ENCODE peak calls at places on chromosomes 4 and X, in seven cellular contexts. H is HepG2; I is left lung; L is CD4-positive, CD25-positive, alpha-beta regulatory T cell; F is Panc1; K is pancreas; W is right cardiac atrium. R is an unnamed sample.

GRCh38 chrX:120739300-120739699 is 109.4 kb upstream of the C1GALT1C1 start:
- ATAC-seq in H (no peak), I (no peak), L (no peak), F (no peak), K (no peak), W (no peak), R (no peak)

GRCh38 chr4:2354127-2354526 is 64.3 kb downstream of the ZFYVE28 start:
- ATAC-seq in H (peak), I (peak), L (peak), F (no peak), K (no peak), W (peak), R (no peak)

GRCh38 chr4:131974730-131975129 is 1174.4 kb upstream of the PCDH10 start:
- ATAC-seq in H (no peak), I (no peak), L (no peak), F (no peak), K (no peak), W (no peak), R (no peak)

GRCh38 chrX:2374086-2374485 is 126.7 kb downstream of the DHRSX start:
- ATAC-seq in H (no peak), I (no peak), L (no peak), F (no peak), K (no peak), W (no peak), R (no peak)

GRCh38 chrX:139078342-139078741 is 366.8 kb upstream of the FGF13 start:
- ATAC-seq in H (no peak), I (no peak), L (no peak), F (no peak), K (no peak), W (no peak), R (no peak)

GRCh38 chrX:44224760-44225159 is 118.7 kb downstream of the EFHC2 start:
- ATAC-seq in H (no peak), I (no peak), L (no peak), F (no peak), K (peak), W (no peak), R (no peak)

GRCh38 chr4:75660491-75660890 is 12.7 kb downstream of the G3BP2 start:
- ATAC-seq in H (no peak), I (no peak), L (no peak), F (no peak), K (no peak), W (no peak), R (no peak)

GRCh38 chr4:121165206-121165605 is 1.1 kb upstream of the TNIP3 start:
- ATAC-seq in H (no peak), I (peak), L (no peak), F (no peak), K (no peak), W (no peak), R (no peak)

GRCh38 chr4:142557220-142557801 is 288.8 kb downstream of the INPP4B start:
- ATAC-seq in H (no peak), I (no peak), L (peak), F (no peak), K (peak), W (no peak), R (no peak)

GRCh38 chr4:19776021-19776459 is 475.7 kb upstream of the SLIT2 start:
- ATAC-seq in H (no peak), I (peak), L (no peak), F (peak), K (no peak), W (peak), R (no peak)

GRCh38 chrX:136708348-136708747 is 60.4 kb downstream of the CD40LG start:
- ATAC-seq in H (peak), I (peak), L (peak), F (peak), K (peak), W (no peak), R (no peak)

GRCh38 chr4:25827373-25827772 is 35.4 kb downstream of the SEL1L3 start:
- ATAC-seq in H (no peak), I (no peak), L (no peak), F (no peak), K (peak), W (peak), R (no peak)

GRCh38 chr4:154618708-154619315 is 6.4 kb upstream of the FGG start:
- ATAC-seq in H (peak), I (peak), L (no peak), F (peak), K (peak), W (no peak), R (no peak)

DNA sequence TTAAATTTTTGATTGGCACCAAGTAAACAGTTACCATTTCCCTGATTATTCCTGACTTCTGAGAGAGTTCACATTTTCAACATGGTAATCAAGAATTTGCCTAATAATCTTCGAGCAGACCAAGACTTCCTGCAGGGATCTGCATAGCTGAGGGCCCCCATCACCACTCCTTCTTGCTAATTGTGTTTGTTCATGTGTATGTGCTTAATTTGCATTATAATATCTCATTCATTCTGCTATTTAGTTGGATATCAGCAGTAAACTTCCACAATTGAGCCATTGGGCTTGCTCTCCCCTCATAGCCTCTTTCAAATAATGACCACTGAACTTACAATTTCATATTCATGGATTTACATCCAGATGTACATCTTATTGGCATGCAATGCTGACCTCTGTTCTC is 292.5 kb downstream of the SPATA18 start:
- ATAC-seq in H (no peak), I (no peak), L (no peak), F (no peak), K (no peak), W (no peak), R (no peak)
- H3K4me3 ChIP-seq in H (no peak), I (no peak), L (no peak), F (no peak), K (no peak), W (no peak), R (no peak)

GRCh38 chr4:10101559-10102192 is 14.9 kb downstream of the WDR1 start:
- ATAC-seq in H (no peak), I (no peak), L (no peak), F (no peak), K (no peak), W (no peak), R (peak)

GRCh38 chr4:10100734-10101216 is 15.8 kb downstream of the WDR1 start:
- ATAC-seq in H (peak), I (peak), L (no peak), F (no peak), K (no peak), W (peak), R (peak)

GRCh38 chr4:10097906-10098769 is 18.5 kb downstream of the WDR1 start:
- ATAC-seq in H (no peak), I (no peak), L (no peak), F (no peak), K (no peak), W (no peak), R (no peak)

GRCh38 chr4:10098770-10099139 is 17.8 kb downstream of the WDR1 start:
- ATAC-seq in H (no peak), I (no peak), L (no peak), F (no peak), K (no peak), W (no peak), R (no peak)

DNA sequence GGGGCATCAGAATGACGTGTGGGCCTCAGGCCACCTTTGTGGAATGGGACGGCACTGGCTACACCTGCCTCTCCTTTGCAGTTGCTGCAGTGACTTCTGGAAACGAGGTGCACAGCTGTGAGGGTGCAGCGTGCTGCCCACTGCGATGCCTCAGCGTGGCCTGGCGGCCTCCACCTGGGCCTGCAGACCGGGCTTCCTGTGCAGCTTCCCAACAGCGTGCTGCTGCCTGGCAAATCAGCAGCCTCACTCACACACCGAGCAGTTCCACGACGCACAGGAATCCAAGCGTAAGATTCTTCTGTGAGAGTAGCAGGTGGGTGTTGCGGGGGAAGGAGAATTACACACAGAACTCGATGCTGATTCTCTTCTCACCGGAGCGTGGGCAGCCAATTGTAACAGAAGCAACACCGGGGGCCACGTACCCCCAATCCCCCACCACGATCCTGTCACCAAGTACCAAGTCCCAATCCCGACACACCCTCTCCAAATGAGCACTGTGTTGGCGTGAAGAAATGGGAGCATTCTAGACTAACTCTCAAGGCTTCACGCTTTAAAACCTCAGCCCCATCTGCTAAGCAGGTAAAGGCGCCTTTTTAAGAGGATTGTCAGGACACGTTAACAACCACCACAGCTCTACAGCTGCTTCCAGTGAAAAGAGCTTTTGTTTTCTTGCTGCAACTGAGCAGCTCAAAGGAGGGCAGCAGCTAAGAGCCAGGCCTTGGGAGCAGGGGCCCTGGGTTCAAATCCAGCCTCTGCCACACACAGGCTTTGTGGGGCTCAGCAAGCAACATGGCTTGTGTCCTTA is 16.9 kb downstream of the WDR1 start:
- ATAC-seq in H (no peak), I (no peak), L (peak), F (no peak), K (no peak), W (no peak), R (no peak)
- H3K4me3 ChIP-seq in H (no peak), I (no peak), L (peak), F (no peak), K (no peak), W (no peak), R (no peak)

DNA sequence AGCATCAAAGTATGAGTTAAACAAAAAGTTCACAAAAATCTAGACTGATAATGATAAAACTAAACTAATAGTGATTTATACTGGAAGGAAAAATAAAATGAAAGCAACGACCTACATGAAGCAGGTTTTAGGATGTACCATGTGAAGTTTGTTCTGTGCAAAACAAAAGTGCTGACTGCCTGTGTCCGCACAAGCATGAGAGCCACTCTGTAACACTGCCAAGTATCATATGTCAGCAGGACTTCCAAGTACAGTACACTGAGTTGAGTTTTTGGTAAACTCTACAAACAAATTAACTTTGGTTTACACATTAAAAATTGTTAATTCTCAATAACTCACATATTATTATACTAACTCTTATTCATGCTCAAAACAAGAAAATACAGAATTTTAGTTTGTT is 459.0 kb downstream of the PDGFC start:
- ATAC-seq in H (no peak), I (no peak), L (no peak), F (no peak), K (no peak), W (no peak), R (no peak)
- H3K4me3 ChIP-seq in H (no peak), I (no peak), L (no peak), F (no peak), K (no peak), W (no peak), R (no peak)

GRCh38 chr4:56817840-56818491 is 3.5 kb downstream of the SPINK2 start:
- ATAC-seq in H (no peak), I (no peak), L (peak), F (no peak), K (no peak), W (no peak), R (no peak)
- H3K4me3 ChIP-seq in H (no peak), I (no peak), L (no peak), F (no peak), K (no peak), W (no peak), R (no peak)

GRCh38 chr4:39455486-39455885 is 3.2 kb downstream of the RPL9 start:
- ATAC-seq in H (no peak), I (no peak), L (no peak), F (no peak), K (no peak), W (no peak), R (no peak)
- H3K4me3 ChIP-seq in H (no peak), I (no peak), L (no peak), F (no peak), K (no peak), W (no peak), R (no peak)